ENCODE peak calls at places on chromosomes 13 and 19, in ten cellular contexts. One of them, this sample, is unnamed.

GRCh38 chr13:30079501-30079900 is 227.8 kb downstream of the KATNAL1 start:
- DNase-seq in cerebellum: no peak
- DNase-seq in endodermal cell: no peak
- DNase-seq in caudate nucleus: no peak
- DNase-seq in fibroblast of the aortic adventitia: no peak
- DNase-seq in GM12891: no peak
- DNase-seq in heart right ventricle: no peak
- DNase-seq in posterior vena cava: no peak
- DNase-seq in cardiac septum: peak
- DNase-seq in SW 1271: no peak
- DNase-seq in this sample: no peak

GRCh38 chr19:33288666-33289065 is 13.7 kb downstream of the CEBPA start:
- DNase-seq in cerebellum: no peak
- DNase-seq in posterior vena cava: no peak
- DNase-seq in fibroblast of the aortic adventitia: no peak
- DNase-seq in caudate nucleus: no peak
- DNase-seq in SW 1271: no peak
- DNase-seq in heart right ventricle: no peak
- DNase-seq in cardiac septum: no peak
- DNase-seq in endodermal cell: no peak
- DNase-seq in GM12891: no peak
- DNase-seq in this sample: no peak

GRCh38 chr13:31774186-31774585 is 34.9 kb downstream of the RXFP2 start:
- DNase-seq in GM12891: no peak
- DNase-seq in fibroblast of the aortic adventitia: peak
- DNase-seq in SW 1271: no peak
- DNase-seq in heart right ventricle: no peak
- DNase-seq in endodermal cell: no peak
- DNase-seq in cerebellum: no peak
- DNase-seq in posterior vena cava: no peak
- DNase-seq in caudate nucleus: no peak
- DNase-seq in cardiac septum: no peak
- DNase-seq in this sample: no peak

GRCh38 chr13:40189426-40189825 is 477.0 kb downstream of the FOXO1 start:
- DNase-seq in SW 1271: no peak
- DNase-seq in GM12891: no peak
- DNase-seq in fibroblast of the aortic adventitia: no peak
- DNase-seq in cerebellum: no peak
- DNase-seq in posterior vena cava: no peak
- DNase-seq in caudate nucleus: no peak
- DNase-seq in endodermal cell: no peak
- DNase-seq in heart right ventricle: no peak
- DNase-seq in cardiac septum: no peak
- DNase-seq in this sample: no peak

GRCh38 chr19:15101479-15102082 is 5.6 kb upstream of the SYDE1 start:
- DNase-seq in caudate nucleus: no peak
- DNase-seq in heart right ventricle: no peak
- DNase-seq in cardiac septum: no peak
- DNase-seq in posterior vena cava: no peak
- DNase-seq in GM12891: no peak
- DNase-seq in SW 1271: no peak
- DNase-seq in fibroblast of the aortic adventitia: peak
- DNase-seq in cerebellum: no peak
- DNase-seq in endodermal cell: peak
- DNase-seq in this sample: no peak

GRCh38 chr13:109389892-109390345 is 396.5 kb downstream of the IRS2 start:
- DNase-seq in cerebellum: no peak
- DNase-seq in heart right ventricle: no peak
- DNase-seq in posterior vena cava: no peak
- DNase-seq in caudate nucleus: no peak
- DNase-seq in GM12891: no peak
- DNase-seq in SW 1271: no peak
- DNase-seq in cardiac septum: no peak
- DNase-seq in endodermal cell: no peak
- DNase-seq in fibroblast of the aortic adventitia: no peak
- DNase-seq in this sample: no peak

GRCh38 chr19:31304877-31305312 is 44.3 kb downstream of the TSHZ3 start:
- DNase-seq in heart right ventricle: no peak
- DNase-seq in caudate nucleus: no peak
- DNase-seq in endodermal cell: no peak
- DNase-seq in SW 1271: no peak
- DNase-seq in posterior vena cava: no peak
- DNase-seq in fibroblast of the aortic adventitia: no peak
- DNase-seq in cardiac septum: peak
- DNase-seq in cerebellum: no peak
- DNase-seq in GM12891: no peak
- DNase-seq in this sample: no peak

GRCh38 chr13:69704311-69704710 is 403.3 kb upstream of the ATXN8OS start:
- DNase-seq in cardiac septum: no peak
- DNase-seq in endodermal cell: no peak
- DNase-seq in SW 1271: no peak
- DNase-seq in posterior vena cava: no peak
- DNase-seq in heart right ventricle: no peak
- DNase-seq in cerebellum: no peak
- DNase-seq in fibroblast of the aortic adventitia: no peak
- DNase-seq in GM12891: no peak
- DNase-seq in caudate nucleus: no peak
- DNase-seq in this sample: no peak

GRCh38 chr13:32594339-32594738 is 8.1 kb downstream of the PDS5B start:
- DNase-seq in fibroblast of the aortic adventitia: peak
- DNase-seq in posterior vena cava: no peak
- DNase-seq in GM12891: no peak
- DNase-seq in heart right ventricle: no peak
- DNase-seq in SW 1271: no peak
- DNase-seq in endodermal cell: no peak
- DNase-seq in cardiac septum: no peak
- DNase-seq in caudate nucleus: no peak
- DNase-seq in cerebellum: no peak
- DNase-seq in this sample: no peak

GRCh38 chr19:48064509-48064908 is 20.6 kb upstream of the CABP5 start:
- DNase-seq in posterior vena cava: no peak
- DNase-seq in GM12891: no peak
- DNase-seq in cardiac septum: no peak
- DNase-seq in cerebellum: no peak
- DNase-seq in fibroblast of the aortic adventitia: no peak
- DNase-seq in caudate nucleus: no peak
- DNase-seq in heart right ventricle: no peak
- DNase-seq in endodermal cell: no peak
- DNase-seq in SW 1271: no peak
- DNase-seq in this sample: no peak

GRCh38 chr13:35965226-35965927 is 165.8 kb downstream of the DCLK1 start:
- DNase-seq in GM12891: no peak
- DNase-seq in caudate nucleus: no peak
- DNase-seq in cardiac septum: no peak
- DNase-seq in posterior vena cava: no peak
- DNase-seq in cerebellum: no peak
- DNase-seq in endodermal cell: no peak
- DNase-seq in fibroblast of the aortic adventitia: no peak
- DNase-seq in SW 1271: no peak
- DNase-seq in heart right ventricle: no peak
- DNase-seq in this sample: no peak

GRCh38 chr13:71797487-71797886 is 69.5 kb downstream of the DACH1 start:
- DNase-seq in fibroblast of the aortic adventitia: no peak
- DNase-seq in endodermal cell: no peak
- DNase-seq in SW 1271: no peak
- DNase-seq in GM12891: no peak
- DNase-seq in caudate nucleus: peak
- DNase-seq in cardiac septum: no peak
- DNase-seq in posterior vena cava: no peak
- DNase-seq in cerebellum: no peak
- DNase-seq in heart right ventricle: no peak
- DNase-seq in this sample: no peak

GRCh38 chr13:101292711-101293110 is 123.6 kb downstream of the NALCN start:
- DNase-seq in SW 1271: no peak
- DNase-seq in fibroblast of the aortic adventitia: no peak
- DNase-seq in endodermal cell: no peak
- DNase-seq in GM12891: no peak
- DNase-seq in caudate nucleus: no peak
- DNase-seq in heart right ventricle: no peak
- DNase-seq in posterior vena cava: no peak
- DNase-seq in cardiac septum: no peak
- DNase-seq in cerebellum: no peak
- DNase-seq in this sample: no peak

GRCh38 chr19:15779756-15780476 is 7.5 kb upstream of the OR10H5 start:
- DNase-seq in SW 1271: no peak
- DNase-seq in caudate nucleus: peak
- DNase-seq in GM12891: no peak
- DNase-seq in fibroblast of the aortic adventitia: peak
- DNase-seq in cardiac septum: peak
- DNase-seq in heart right ventricle: peak
- DNase-seq in cerebellum: peak
- DNase-seq in endodermal cell: no peak
- DNase-seq in posterior vena cava: peak
- DNase-seq in this sample: peak

GRCh38 chr13:106038752-106039151 is 496.7 kb downstream of the EFNB2 start:
- DNase-seq in heart right ventricle: no peak
- DNase-seq in GM12891: no peak
- DNase-seq in endodermal cell: no peak
- DNase-seq in cerebellum: no peak
- DNase-seq in SW 1271: no peak
- DNase-seq in fibroblast of the aortic adventitia: peak
- DNase-seq in caudate nucleus: no peak
- DNase-seq in posterior vena cava: no peak
- DNase-seq in cardiac septum: no peak
- DNase-seq in this sample: no peak

GRCh38 chr19:46761418-46761831 is 15.2 kb upstream of the STRN4 start:
- DNase-seq in SW 1271: no peak
- DNase-seq in cerebellum: no peak
- DNase-seq in GM12891: no peak
- DNase-seq in fibroblast of the aortic adventitia: peak
- DNase-seq in caudate nucleus: no peak
- DNase-seq in endodermal cell: no peak
- DNase-seq in posterior vena cava: no peak
- DNase-seq in heart right ventricle: no peak
- DNase-seq in cardiac septum: no peak
- DNase-seq in this sample: no peak

GRCh38 chr19:46926201-46927071 is 65.6 kb downstream of the ARHGAP35 start:
- DNase-seq in SW 1271: no peak
- DNase-seq in fibroblast of the aortic adventitia: no peak
- DNase-seq in endodermal cell: no peak
- DNase-seq in cardiac septum: no peak
- DNase-seq in GM12891: no peak
- DNase-seq in heart right ventricle: no peak
- DNase-seq in cerebellum: no peak
- DNase-seq in posterior vena cava: no peak
- DNase-seq in caudate nucleus: peak
- DNase-seq in this sample: no peak

GRCh38 chr19:47598407-47599349 is 10.3 kb upstream of the BICRA start:
- DNase-seq in GM12891: no peak
- DNase-seq in posterior vena cava: peak
- DNase-seq in caudate nucleus: no peak
- DNase-seq in fibroblast of the aortic adventitia: peak
- DNase-seq in endodermal cell: peak
- DNase-seq in heart right ventricle: no peak
- DNase-seq in SW 1271: peak
- DNase-seq in cerebellum: no peak
- DNase-seq in cardiac septum: no peak
- DNase-seq in this sample: no peak

GRCh38 chr13:40666905-40667621 is 622 bp upstream of the FOXO1 start:
- DNase-seq in posterior vena cava: peak
- DNase-seq in cardiac septum: peak
- DNase-seq in caudate nucleus: peak
- DNase-seq in GM12891: no peak
- DNase-seq in fibroblast of the aortic adventitia: no peak
- DNase-seq in cerebellum: no peak
- DNase-seq in heart right ventricle: peak
- DNase-seq in endodermal cell: peak
- DNase-seq in SW 1271: no peak
- DNase-seq in this sample: peak

GRCh38 chr13:27135023-27135422 is 36.6 kb downstream of the USP12 start:
- DNase-seq in posterior vena cava: no peak
- DNase-seq in GM12891: no peak
- DNase-seq in endodermal cell: no peak
- DNase-seq in SW 1271: no peak
- DNase-seq in heart right ventricle: no peak
- DNase-seq in fibroblast of the aortic adventitia: no peak
- DNase-seq in caudate nucleus: no peak
- DNase-seq in cerebellum: no peak
- DNase-seq in cardiac septum: no peak
- DNase-seq in this sample: no peak

GRCh38 chr19:34366670-34367423 is 1.9 kb downstream of the GPI start:
- DNase-seq in heart right ventricle: no peak
- DNase-seq in fibroblast of the aortic adventitia: peak
- DNase-seq in posterior vena cava: no peak
- DNase-seq in GM12891: no peak
- DNase-seq in SW 1271: no peak
- DNase-seq in cerebellum: no peak
- DNase-seq in endodermal cell: no peak
- DNase-seq in caudate nucleus: no peak
- DNase-seq in cardiac septum: no peak
- DNase-seq in this sample: no peak

GRCh38 chr19:16383584-16384161 is 59.0 kb downstream of the KLF2 start:
- DNase-seq in SW 1271: no peak
- DNase-seq in cardiac septum: no peak
- DNase-seq in GM12891: no peak
- DNase-seq in heart right ventricle: no peak
- DNase-seq in fibroblast of the aortic adventitia: no peak
- DNase-seq in cerebellum: no peak
- DNase-seq in caudate nucleus: no peak
- DNase-seq in endodermal cell: no peak
- DNase-seq in posterior vena cava: no peak
- DNase-seq in this sample: peak